ENCODE peak calls at places on chromosomes 5 and 9, in eight cellular contexts. W is heart right ventricle, S is NCI-H345, C is right cardiac atrium, Z is erythroblast, I is T-helper 9 cell, H is GM18507, U is HCEC 1CT. G is an unnamed sample.

GRCh38 chr9:117720555-117720954 is 16.4 kb downstream of the TLR4 start:
- DNase-seq in W (peak), S (no peak), C (peak), Z (no peak), I (no peak), H (no peak), U (no peak), G (no peak)

GRCh38 chr5:178288373-178289368 is 56.1 kb upstream of the PHYKPL start:
- DNase-seq in W (peak), S (peak), C (no peak), Z (no peak), I (no peak), H (no peak), U (no peak), G (no peak)

GRCh38 chr5:7856855-7857254 is 5.9 kb upstream of the CFAP90 start:
- DNase-seq in W (no peak), S (peak), C (no peak), Z (peak), I (no peak), H (no peak), U (peak), G (peak)

GRCh38 chr9:132733133-132733815 is 63.0 kb downstream of the GTF3C4 start:
- DNase-seq in W (no peak), S (no peak), C (no peak), Z (no peak), I (no peak), H (no peak), U (no peak), G (no peak)

GRCh38 chr9:19102181-19102630 is 498 bp downstream of the HAUS6 start:
- DNase-seq in W (no peak), S (peak), C (peak), Z (peak), I (peak), H (no peak), U (peak), G (peak)

GRCh38 chr5:167665841-167666375 is 625.5 kb upstream of the WWC1 start:
- DNase-seq in W (no peak), S (no peak), C (no peak), Z (no peak), I (no peak), H (no peak), U (no peak), G (no peak)

GRCh38 chr9:130884542-130885421 is 11.8 kb downstream of the QRFP start:
- DNase-seq in W (no peak), S (no peak), C (no peak), Z (no peak), I (no peak), H (no peak), U (no peak), G (peak)

GRCh38 chr5:13524931-13525330 is 419.6 kb downstream of the DNAH5 start:
- DNase-seq in W (no peak), S (no peak), C (no peak), Z (no peak), I (no peak), H (no peak), U (no peak), G (no peak)

GRCh38 chr5:97501286-97501964 is 318.4 kb upstream of the RIOK2 start:
- DNase-seq in W (no peak), S (no peak), C (no peak), Z (no peak), I (no peak), H (no peak), U (no peak), G (no peak)

GRCh38 chr9:109072133-109072692 is 47.5 kb downstream of the TMEM245 start:
- DNase-seq in W (no peak), S (no peak), C (no peak), Z (no peak), I (no peak), H (no peak), U (no peak), G (no peak)

GRCh38 chr5:32388429-32389111 is 56.0 kb downstream of the ZFR start:
- DNase-seq in W (no peak), S (no peak), C (no peak), Z (peak), I (no peak), H (no peak), U (peak), G (no peak)

GRCh38 chr9:4812872-4813271 is 20.1 kb downstream of the RCL1 start:
- DNase-seq in W (no peak), S (no peak), C (no peak), Z (no peak), I (no peak), H (no peak), U (no peak), G (no peak)

GRCh38 chr5:124057161-124057814 is 545.3 kb downstream of the CSNK1G3 start:
- DNase-seq in W (peak), S (peak), C (no peak), Z (no peak), I (no peak), H (no peak), U (no peak), G (no peak)

GRCh38 chr5:944992-945685 is 52.5 kb downstream of the TRIP13 start:
- DNase-seq in W (no peak), S (no peak), C (no peak), Z (no peak), I (no peak), H (no peak), U (no peak), G (no peak)

GRCh38 chr5:32443145-32443540 is 1.4 kb downstream of the ZFR start:
- DNase-seq in W (no peak), S (no peak), C (no peak), Z (peak), I (no peak), H (no peak), U (peak), G (no peak)

GRCh38 chr9:69582544-69583297 is 89.5 kb downstream of the APBA1 start:
- DNase-seq in W (peak), S (no peak), C (peak), Z (no peak), I (no peak), H (no peak), U (peak), G (peak)

GRCh38 chr5:37554938-37555337 is 175.8 kb downstream of the WDR70 start:
- DNase-seq in W (no peak), S (no peak), C (no peak), Z (peak), I (no peak), H (no peak), U (peak), G (peak)

GRCh38 chr9:137305060-137305787 is 3.2 kb upstream of the NRARP start:
- DNase-seq in W (peak), S (peak), C (peak), Z (peak), I (peak), H (no peak), U (no peak), G (peak)

GRCh38 chr5:179906795-179907569 is 715 bp downstream of the TBC1D9B start:
- DNase-seq in W (peak), S (peak), C (peak), Z (peak), I (peak), H (no peak), U (peak), G (peak)

GRCh38 chr9:23774266-23774665 is 51.8 kb downstream of the ELAVL2 start:
- DNase-seq in W (no peak), S (no peak), C (no peak), Z (no peak), I (no peak), H (no peak), U (no peak), G (no peak)

GRCh38 chr5:81756016-81756415 is 5.1 kb upstream of the SSBP2 start:
- DNase-seq in W (no peak), S (no peak), C (no peak), Z (no peak), I (no peak), H (no peak), U (no peak), G (no peak)

GRCh38 chr9:38029923-38030638 is 38.9 kb downstream of the SHB start:
- DNase-seq in W (no peak), S (no peak), C (no peak), Z (no peak), I (no peak), H (no peak), U (no peak), G (no peak)

GRCh38 chr9:72467766-72468738 is 53.4 kb upstream of the TMC1 start:
- DNase-seq in W (no peak), S (no peak), C (no peak), Z (no peak), I (no peak), H (no peak), U (no peak), G (no peak)

GRCh38 chr5:34447424-34447823 is 208.7 kb upstream of the RAI14 start:
- DNase-seq in W (no peak), S (no peak), C (no peak), Z (no peak), I (no peak), H (no peak), U (no peak), G (no peak)

GRCh38 chr9:92738661-92739081 is 26.0 kb downstream of the BICD2 start:
- DNase-seq in W (peak), S (no peak), C (no peak), Z (no peak), I (no peak), H (no peak), U (no peak), G (peak)

GRCh38 chr5:123035320-123035949 is 1.1 kb downstream of the PPIC start:
- DNase-seq in W (peak), S (peak), C (peak), Z (peak), I (no peak), H (no peak), U (no peak), G (peak)

GRCh38 chr9:35488019-35488418 is 1.9 kb upstream of the RUSC2 start:
- DNase-seq in W (no peak), S (no peak), C (no peak), Z (no peak), I (no peak), H (no peak), U (no peak), G (no peak)

GRCh38 chr9:26264709-26265601 is 586.7 kb upstream of the TUSC1 start:
- DNase-seq in W (no peak), S (no peak), C (no peak), Z (no peak), I (no peak), H (no peak), U (peak), G (no peak)

GRCh38 chr5:374631-375335 is 53.3 kb downstream of the AHRR start:
- DNase-seq in W (no peak), S (no peak), C (no peak), Z (no peak), I (no peak), H (no peak), U (no peak), G (peak)

GRCh38 chr9:7777776-7778175 is 21.8 kb downstream of the DMAC1 start:
- DNase-seq in W (no peak), S (peak), C (no peak), Z (no peak), I (no peak), H (no peak), U (peak), G (no peak)

GRCh38 chr5:72353046-72353445 is 32.9 kb downstream of the PTCD2 start:
- DNase-seq in W (no peak), S (no peak), C (no peak), Z (no peak), I (no peak), H (no peak), U (peak), G (no peak)

GRCh38 chr5:157165668-157166067 is 396 bp downstream of the GARIN3 start:
- DNase-seq in W (no peak), S (no peak), C (no peak), Z (no peak), I (no peak), H (no peak), U (no peak), G (no peak)

GRCh38 chr5:121702783-121703182 is 148.9 kb upstream of the FTMT start:
- DNase-seq in W (no peak), S (no peak), C (no peak), Z (no peak), I (no peak), H (no peak), U (no peak), G (no peak)

GRCh38 chr5:157442989-157443619 is 16.9 kb upstream of the NIPAL4 start:
- DNase-seq in W (no peak), S (no peak), C (no peak), Z (no peak), I (no peak), H (no peak), U (no peak), G (no peak)

GRCh38 chr5:170817195-170817594 is 33.7 kb downstream of the GABRP start:
- DNase-seq in W (no peak), S (no peak), C (no peak), Z (no peak), I (no peak), H (no peak), U (no peak), G (no peak)

GRCh38 chr9:95515272-95516113 is 1.3 kb downstream of the PTCH1 start:
- DNase-seq in W (no peak), S (peak), C (no peak), Z (no peak), I (peak), H (no peak), U (no peak), G (peak)